ENCODE peak calls at places on chromosomes 5 and 9, in five cellular contexts. T, M, I, W and U are unnamed samples. For H3K4me1 and H3K27me3, the result is how much of the 10 kb centered on the place peaks cover.

GRCh38 chr5:135139397-135140134 is 105.5 kb upstream of the PITX1 start:
- DNase-seq in W (no peak), T (peak), I (no peak), M (no peak), U (no peak)

GRCh38 chr5:158234323-158235158 is 375.6 kb upstream of the CLINT1 start:
- DNase-seq in M (no peak), W (no peak), T (no peak), I (no peak), U (no peak)

GRCh38 chr5:64854855-64855254 is 86.1 kb downstream of the CWC27 start:
- DNase-seq in M (no peak), W (no peak), T (peak), I (no peak), U (no peak)

GRCh38 chr9:16870606-16871357 is at the start of gene BNC2:
- DNase-seq in M (peak), I (no peak), T (peak), W (peak), U (peak)

GRCh38 chr5:112757468-112758208 is 20.0 kb downstream of the APC start:
- DNase-seq in M (no peak), I (no peak), T (peak), W (no peak), U (no peak)

GRCh38 chr5:10524376-10525123 is 39.3 kb upstream of the ANKRD33B start:
- DNase-seq in I (no peak), T (peak), W (no peak), M (no peak), U (no peak)

GRCh38 chr5:44714871-44715580 is 93.7 kb upstream of the MRPS30 start:
- DNase-seq in I (no peak), W (no peak), M (no peak), T (no peak), U (no peak)

GRCh38 chr5:152119091-152119490 is 194.4 kb upstream of the GLRA1 start:
- DNase-seq in T (no peak), M (no peak), W (no peak), I (no peak), U (no peak)

GRCh38 chr5:141521244-141521781 is 32.4 kb downstream of the PCDHGC5 start:
- DNase-seq in T (peak), W (no peak), I (peak), M (no peak), U (no peak)

GRCh38 chr5:110063640-110064592 is 374.2 kb downstream of the MAN2A1 start:
- DNase-seq in M (no peak), I (no peak), W (no peak), T (no peak), U (no peak)

GRCh38 chr5:80782626-80783025 is 127.8 kb upstream of the DHFR start:
- DNase-seq in W (no peak), I (no peak), M (no peak), T (no peak), U (no peak)

GRCh38 chr9:8486095-8486494 is 686.5 kb upstream of the DMAC1 start:
- DNase-seq in M (peak), T (no peak), W (no peak), I (no peak), U (no peak)

GRCh38 chr5:15009420-15009819 is 137.8 kb upstream of the ANKH start:
- DNase-seq in T (peak), M (no peak), W (no peak), I (no peak), U (no peak)

GRCh38 chr9:132486706-132487350 is 76.8 kb downstream of the CFAP77 start:
- DNase-seq in I (no peak), W (no peak), M (no peak), T (no peak), U (no peak)

GRCh38 chr5:84016090-84016489 is 295.4 kb upstream of the HAPLN1 start:
- DNase-seq in W (no peak), I (no peak), M (no peak), T (peak), U (no peak)

GRCh38 chr9:120532475-120532874 is 47.5 kb downstream of the CDK5RAP2 start:
- DNase-seq in W (no peak), T (no peak), I (peak), M (no peak), U (peak)

GRCh38 chr5:74167206-74167929 is 473.2 kb downstream of the ENC1 start:
- DNase-seq in I (no peak), W (no peak), T (peak), M (no peak), U (no peak)

GRCh38 chr5:55855509-55855908 is 4.4 kb downstream of the IL31RA start:
- DNase-seq in T (peak), I (no peak), W (no peak), M (no peak), U (no peak)

GRCh38 chr9:34650816-34651215 is 1.2 kb upstream of the IL11RA start:
- DNase-seq in M (peak), W (no peak), I (no peak), T (peak), U (peak)

GRCh38 chr9:128276574-128277270 is 646 bp downstream of the SWI5 start:
- DNase-seq in I (no peak), M (peak), T (peak), W (peak), U (peak)

GRCh38 chr9:120909904-120910303 is 16.7 kb downstream of the TRAF1 start:
- DNase-seq in I (no peak), M (no peak), T (no peak), W (no peak), U (no peak)

GRCh38 chr9:117494401-117495130 is 79.7 kb upstream of the ASTN2 start:
- DNase-seq in W (no peak), M (no peak), I (no peak), T (no peak), U (no peak)

DNA sequence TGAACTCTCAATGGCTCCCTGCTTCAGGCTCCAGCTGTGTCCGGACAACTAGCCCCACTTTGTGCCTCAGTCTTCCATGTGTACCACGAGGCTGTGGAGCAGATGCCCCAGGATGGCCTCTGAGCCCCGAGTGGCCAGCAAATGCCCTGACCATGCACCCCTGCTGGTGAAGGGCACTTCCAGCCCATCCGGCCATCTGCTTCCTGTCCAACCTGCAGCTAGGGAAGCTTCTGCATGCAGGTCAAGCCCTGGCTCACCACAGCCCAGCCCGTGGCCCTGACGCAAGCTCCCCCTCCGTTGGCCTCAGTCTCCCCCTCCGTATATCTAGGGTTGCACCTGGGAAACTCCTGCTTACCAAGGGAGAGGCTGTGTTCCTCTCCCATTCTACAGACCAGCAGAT is 4.8 kb downstream of the NINJ1 start:
- DNase-seq in T (no peak), W (no peak), I (no peak), M (peak), U (peak)
- H3K4me1 ChIP-seq in T (under half), W (under half), I (half or more), M (under half), U (half or more)

DNA sequence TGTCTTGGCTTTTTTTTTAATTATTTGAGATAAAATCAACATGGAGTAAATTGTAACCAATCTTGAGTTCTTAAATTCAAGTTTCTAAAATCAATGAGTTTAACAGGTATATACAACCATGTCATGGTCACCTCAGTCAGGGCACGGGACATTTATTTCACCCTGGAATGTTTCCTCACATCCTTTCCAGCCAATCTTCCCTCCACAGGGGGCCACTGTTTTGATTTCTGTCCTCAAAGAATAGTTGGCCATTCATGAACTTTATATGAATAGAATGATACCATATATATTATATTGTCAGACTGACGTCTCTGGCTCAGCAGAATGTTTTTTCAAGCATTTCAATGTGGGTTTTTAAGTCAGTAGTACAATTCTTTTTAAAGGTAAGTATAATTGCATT is 806 bp downstream of the ZNF474 start:
- DNase-seq in I (no peak), M (no peak), W (no peak), T (no peak), U (no peak)
- TF ChIP-seq CTCF in I (no peak), M (no peak), W (no peak), T (no peak), U (no peak)

GRCh38 chr9:138105123-138105415 is 227.5 kb downstream of the CACNA1B start:
- DNase-seq in M (no peak), I (no peak), T (no peak), W (no peak), U (no peak)

GRCh38 chr9:138102246-138103051 is 224.9 kb downstream of the CACNA1B start:
- DNase-seq in T (no peak), M (no peak), W (peak), I (no peak), U (no peak)

GRCh38 chr9:138104251-138105122 is 226.9 kb downstream of the CACNA1B start:
- DNase-seq in I (no peak), W (peak), T (no peak), M (peak), U (peak)

GRCh38 chr9:138103111-138103823 is 225.7 kb downstream of the CACNA1B start:
- DNase-seq in W (peak), I (no peak), M (no peak), T (no peak), U (no peak)

GRCh38 chr9:138103824-138104206 is 226.2 kb downstream of the CACNA1B start:
- DNase-seq in M (peak), W (peak), T (no peak), I (no peak), U (no peak)
- H3K27me3 ChIP-seq in M (under half), W (under half), T (under half), I (under half), U (under half)

GRCh38 chr9:33447404-33448158 is at the start of gene AQP3:
- DNase-seq in T (no peak), W (peak), M (peak), I (peak), U (no peak)

GRCh38 chr9:33446507-33447403 is 638 bp downstream of the AQP3 start:
- DNase-seq in M (peak), W (peak), T (peak), I (peak), U (peak)

GRCh38 chr9:33445389-33445881 is 2.0 kb downstream of the AQP3 start:
- DNase-seq in T (no peak), W (no peak), M (peak), I (no peak), U (no peak)

GRCh38 chr9:33448159-33448511 is 742 bp upstream of the AQP3 start:
- DNase-seq in M (no peak), W (no peak), I (no peak), T (no peak), U (no peak)

GRCh38 chr9:33445941-33446506 is 1.4 kb downstream of the AQP3 start:
- DNase-seq in T (no peak), W (no peak), M (no peak), I (no peak), U (no peak)
- H3K4me1 ChIP-seq in T (under half), W (under half), M (under half), I (under half), U (under half)

GRCh38 chr5:43129161-43129560 is 8.4 kb downstream of the ZNF131 start:
- DNase-seq in M (no peak), W (no peak), T (no peak), I (no peak), U (no peak)
- TF ChIP-seq CTCF in M (no peak), W (no peak), T (no peak), I (no peak), U (no peak)

GRCh38 chr9:38336341-38336740 is 56.2 kb upstream of the ALDH1B1 start:
- DNase-seq in M (no peak), W (no peak), I (no peak), T (no peak), U (no peak)

GRCh38 chr9:38339087-38339486 is 53.4 kb upstream of the ALDH1B1 start:
- DNase-seq in I (no peak), T (peak), W (peak), M (no peak), U (peak)

GRCh38 chr9:38338359-38339014 is 54.0 kb upstream of the ALDH1B1 start:
- DNase-seq in M (no peak), W (no peak), I (no peak), T (no peak), U (no peak)

GRCh38 chr9:38337095-38337494 is 55.4 kb upstream of the ALDH1B1 start:
- DNase-seq in W (no peak), M (no peak), I (no peak), T (no peak), U (no peak)

GRCh38 chr9:38337706-38338264 is 54.7 kb upstream of the ALDH1B1 start:
- DNase-seq in M (no peak), I (no peak), W (no peak), T (no peak), U (no peak)
- H3K27me3 ChIP-seq in M (under half), I (under half), W (under half), T (under half), U (under half)

GRCh38 chr9:83986223-83986622 is 5.6 kb downstream of the RMI1 start:
- DNase-seq in M (no peak), T (no peak), I (no peak), W (no peak), U (no peak)
- H3K4me1 ChIP-seq in M (under half), T (under half), I (under half), W (under half), U (half or more)

GRCh38 chr9:130058154-130058553 is 4.4 kb downstream of the GPR107 start:
- DNase-seq in T (no peak), W (no peak), I (no peak), M (no peak), U (no peak)
- TF ChIP-seq CTCF in T (peak), W (no peak), I (no peak), M (no peak), U (peak)

GRCh38 chr9:133735894-133736293 is 2.3 kb downstream of the SARDH start:
- DNase-seq in M (no peak), T (no peak), I (no peak), W (no peak), U (no peak)
- H3K27me3 ChIP-seq in M (under half), T (under half), I (under half), W (under half), U (under half)

DNA sequence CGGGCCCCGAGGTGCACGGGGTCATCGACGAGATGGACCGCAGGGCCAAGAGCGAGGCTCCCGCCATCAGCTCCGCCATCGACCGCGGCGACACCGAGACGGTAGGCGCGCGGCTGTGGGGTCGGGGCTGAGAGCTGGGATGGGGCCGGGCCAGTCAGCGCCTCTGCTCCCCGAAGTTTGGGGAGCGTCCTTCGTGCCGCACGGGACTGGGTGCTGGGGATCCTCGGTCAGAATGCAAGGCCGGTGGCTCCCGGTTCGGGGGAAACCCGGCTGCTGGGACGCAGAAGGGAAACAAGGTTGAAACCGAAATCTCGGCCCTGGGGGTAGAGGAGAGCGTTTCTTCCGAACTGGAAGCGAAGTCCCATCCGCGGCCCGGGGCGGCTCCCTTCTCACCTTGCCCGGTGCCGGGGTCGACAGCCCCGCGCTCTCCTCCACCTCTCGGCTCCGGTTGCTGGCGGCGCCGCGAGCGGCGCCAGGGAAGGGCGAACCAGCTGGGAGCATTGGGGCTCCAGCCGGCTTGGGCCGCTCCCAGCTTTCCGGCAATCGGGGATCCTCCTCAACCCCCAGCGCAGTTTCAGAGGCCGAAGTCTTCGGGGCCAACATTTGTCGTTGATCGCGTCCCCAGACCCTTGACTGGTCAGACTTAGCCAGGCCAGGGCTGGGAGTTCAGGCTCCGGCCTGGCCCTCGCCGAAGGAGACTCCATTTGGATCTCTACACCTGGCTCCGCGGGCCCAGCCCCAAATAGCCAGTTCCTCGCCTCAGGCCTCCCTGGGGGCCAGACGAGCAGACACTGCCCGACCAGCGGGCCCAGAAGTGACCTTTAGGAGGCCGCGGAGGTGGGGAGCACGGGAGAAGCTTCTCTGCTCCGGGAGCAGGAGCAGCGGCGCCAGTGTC is 1.0 kb downstream of the LHX2 start:
- DNase-seq in W (no peak), I (no peak), T (no peak), M (no peak), U (no peak)
- H3K4me1 ChIP-seq in W (under half), I (under half), T (under half), M (under half), U (under half)